ENCODE peak calls at places on chromosomes 11 and 22, in ten cellular contexts. K, X, U, R, M, J, G, N, E and O are unnamed samples.

GRCh38 chr11:40514124-40514523 is 945.3 kb downstream of the LRRC4C start:
- DNase-seq in K (no peak), X (peak), U (no peak), R (no peak), M (no peak), J (peak), G (no peak), N (no peak), E (no peak), O (no peak)

GRCh38 chr11:17590463-17590862 is 43.4 kb downstream of the OTOG start:
- DNase-seq in K (no peak), X (no peak), U (no peak), R (no peak), M (no peak), J (no peak), G (no peak), N (no peak), E (no peak), O (no peak)

GRCh38 chr22:22748297-22748743 is 103.9 kb downstream of the GGTLC2 start:
- DNase-seq in K (no peak), X (peak), U (peak), R (no peak), M (peak), J (peak), G (no peak), N (peak), E (no peak), O (no peak)

GRCh38 chr22:45064313-45065268 is 54.8 kb upstream of the PHF21B start:
- DNase-seq in K (no peak), X (peak), U (no peak), R (no peak), M (no peak), J (peak), G (no peak), N (no peak), E (no peak), O (no peak)

GRCh38 chr11:1852885-1853284 is at the start of gene LSP1:
- DNase-seq in K (no peak), X (no peak), U (no peak), R (no peak), M (no peak), J (no peak), G (no peak), N (no peak), E (no peak), O (no peak)

GRCh38 chr22:38239101-38239761 is 33.6 kb downstream of the TMEM184B start:
- DNase-seq in K (no peak), X (peak), U (no peak), R (no peak), M (no peak), J (peak), G (peak), N (no peak), E (peak), O (no peak)

GRCh38 chr11:28491431-28491830 is 383.2 kb downstream of the METTL15 start:
- DNase-seq in K (no peak), X (peak), U (no peak), R (no peak), M (no peak), J (peak), G (no peak), N (no peak), E (no peak), O (no peak)

GRCh38 chr22:49170053-49170452 is 657.6 kb downstream of the BRD1 start:
- DNase-seq in K (no peak), X (no peak), U (peak), R (no peak), M (no peak), J (no peak), G (no peak), N (no peak), E (no peak), O (no peak)

GRCh38 chr11:126963603-126964353 is 36.8 kb downstream of the KIRREL3 start:
- DNase-seq in K (no peak), X (peak), U (no peak), R (no peak), M (no peak), J (no peak), G (no peak), N (no peak), E (no peak), O (no peak)

GRCh38 chr22:39995346-39996252 is 845 bp downstream of the FAM83F start:
- DNase-seq in K (no peak), X (no peak), U (no peak), R (no peak), M (no peak), J (no peak), G (no peak), N (no peak), E (no peak), O (no peak)

GRCh38 chr11:1060885-1061616 is 13.6 kb upstream of the MUC2 start:
- DNase-seq in K (no peak), X (peak), U (no peak), R (no peak), M (no peak), J (peak), G (no peak), N (no peak), E (no peak), O (no peak)

GRCh38 chr11:69510471-69511357 is 29.3 kb downstream of the LINC01488 start:
- DNase-seq in K (no peak), X (no peak), U (no peak), R (no peak), M (no peak), J (peak), G (no peak), N (no peak), E (no peak), O (no peak)

GRCh38 chr11:125941241-125941605 is 4.6 kb upstream of the VSIG10L2 start:
- DNase-seq in K (no peak), X (no peak), U (no peak), R (no peak), M (no peak), J (no peak), G (no peak), N (no peak), E (no peak), O (no peak)

GRCh38 chr11:132973686-132974085 is 558.6 kb downstream of the OPCML start:
- DNase-seq in K (peak), X (no peak), U (no peak), R (no peak), M (no peak), J (no peak), G (no peak), N (no peak), E (no peak), O (no peak)

GRCh38 chr22:27609411-27610029 is 192.0 kb downstream of the MN1 start:
- DNase-seq in K (no peak), X (no peak), U (peak), R (no peak), M (no peak), J (no peak), G (no peak), N (no peak), E (no peak), O (no peak)

GRCh38 chr22:37228106-37229011 is 15.7 kb downstream of the RAC2 start:
- DNase-seq in K (no peak), X (no peak), U (no peak), R (no peak), M (no peak), J (no peak), G (no peak), N (no peak), E (no peak), O (no peak)

GRCh38 chr11:44568358-44568705 is 2.9 kb downstream of the CD82 start:
- DNase-seq in K (no peak), X (no peak), U (no peak), R (no peak), M (no peak), J (no peak), G (no peak), N (peak), E (no peak), O (no peak)

GRCh38 chr11:44567876-44568256 is 2.4 kb downstream of the CD82 start:
- DNase-seq in K (no peak), X (no peak), U (no peak), R (no peak), M (no peak), J (no peak), G (no peak), N (no peak), E (no peak), O (no peak)

GRCh38 chr11:44566559-44566949 is 1.1 kb downstream of the CD82 start:
- DNase-seq in K (no peak), X (no peak), U (no peak), R (no peak), M (no peak), J (no peak), G (no peak), N (no peak), E (no peak), O (no peak)

GRCh38 chr11:44565746-44566558 is 489 bp downstream of the CD82 start:
- DNase-seq in K (no peak), X (no peak), U (no peak), R (no peak), M (no peak), J (peak), G (no peak), N (no peak), E (no peak), O (no peak)

GRCh38 chr11:44566952-44567875 is 1.8 kb downstream of the CD82 start:
- DNase-seq in K (no peak), X (no peak), U (no peak), R (no peak), M (no peak), J (no peak), G (no peak), N (peak), E (no peak), O (no peak)
- TF ChIP-seq CTCF in K (no peak), X (no peak), U (peak), R (peak), M (no peak), J (no peak), G (peak), N (no peak), E (no peak), O (no peak)

DNA sequence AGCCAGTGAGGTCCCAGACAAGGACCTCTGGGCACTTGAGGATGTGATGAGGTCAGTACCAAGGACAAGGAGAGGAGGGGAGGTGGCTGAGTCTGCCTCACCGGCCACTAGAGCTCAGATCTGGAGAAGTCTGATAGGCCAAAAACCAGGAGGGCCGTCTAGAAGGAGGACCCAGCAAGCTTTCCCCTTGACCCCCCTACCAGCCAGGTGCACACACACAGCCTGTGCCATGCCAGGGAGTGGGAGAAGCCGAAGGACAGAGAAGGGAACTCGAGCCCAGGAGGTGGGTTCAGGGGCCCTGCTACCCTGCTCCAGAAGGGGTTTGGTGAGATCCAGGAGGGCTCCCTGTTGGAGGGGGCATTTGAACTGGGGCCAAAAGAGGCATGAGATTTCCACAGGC is 64.9 kb downstream of the MPPED1 start:
- DNase-seq in K (no peak), X (no peak), U (no peak), R (no peak), M (no peak), J (no peak), G (no peak), N (no peak), E (no peak), O (no peak)
- TF ChIP-seq CTCF in K (no peak), X (no peak), U (no peak), R (no peak), M (no peak), J (no peak), G (no peak), N (no peak), E (no peak), O (no peak)

DNA sequence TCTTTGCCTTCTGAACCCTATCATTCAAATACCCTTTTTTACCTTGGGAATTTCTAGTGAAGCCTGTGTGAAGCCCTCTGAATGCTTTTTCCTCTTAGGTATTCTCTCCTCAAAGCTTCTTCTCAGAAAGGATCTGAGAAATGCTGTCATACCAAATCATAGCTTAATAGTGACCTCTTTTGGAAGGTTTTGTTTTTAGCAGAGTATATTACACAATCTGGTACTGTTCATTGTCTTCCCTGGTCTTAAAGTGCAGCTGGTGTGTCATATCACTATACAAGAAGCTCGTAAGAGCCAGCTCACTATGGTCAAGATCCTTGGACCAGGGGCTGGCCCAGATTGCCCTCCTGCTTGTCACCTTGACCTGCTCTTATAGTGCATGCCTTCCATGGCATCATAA is 204.4 kb upstream of the ANO5 start:
- DNase-seq in K (no peak), X (no peak), U (no peak), R (no peak), M (no peak), J (peak), G (no peak), N (no peak), E (no peak), O (no peak)
- TF ChIP-seq CTCF in K (peak), X (no peak), U (no peak), R (no peak), M (no peak), J (no peak), G (no peak), N (no peak), E (no peak), O (peak)

GRCh38 chr22:35308480-35308945 is 8.8 kb downstream of the TOM1 start:
- DNase-seq in K (no peak), X (no peak), U (no peak), R (peak), M (peak), J (no peak), G (no peak), N (no peak), E (no peak), O (no peak)

GRCh38 chr22:35311551-35311999 is 11.9 kb downstream of the TOM1 start:
- DNase-seq in K (no peak), X (no peak), U (no peak), R (no peak), M (no peak), J (no peak), G (no peak), N (no peak), E (no peak), O (no peak)

GRCh38 chr22:35313311-35314121 is 13.8 kb downstream of the TOM1 start:
- DNase-seq in K (no peak), X (peak), U (no peak), R (no peak), M (no peak), J (peak), G (peak), N (no peak), E (peak), O (no peak)

GRCh38 chr22:35312198-35313059 is 12.7 kb downstream of the TOM1 start:
- DNase-seq in K (no peak), X (peak), U (no peak), R (no peak), M (no peak), J (peak), G (peak), N (no peak), E (no peak), O (no peak)

GRCh38 chr22:35310556-35311550 is 11.2 kb downstream of the TOM1 start:
- DNase-seq in K (no peak), X (no peak), U (peak), R (no peak), M (no peak), J (no peak), G (no peak), N (no peak), E (no peak), O (no peak)
- TF ChIP-seq CTCF in K (no peak), X (no peak), U (no peak), R (peak), M (no peak), J (no peak), G (no peak), N (no peak), E (no peak), O (no peak)

DNA sequence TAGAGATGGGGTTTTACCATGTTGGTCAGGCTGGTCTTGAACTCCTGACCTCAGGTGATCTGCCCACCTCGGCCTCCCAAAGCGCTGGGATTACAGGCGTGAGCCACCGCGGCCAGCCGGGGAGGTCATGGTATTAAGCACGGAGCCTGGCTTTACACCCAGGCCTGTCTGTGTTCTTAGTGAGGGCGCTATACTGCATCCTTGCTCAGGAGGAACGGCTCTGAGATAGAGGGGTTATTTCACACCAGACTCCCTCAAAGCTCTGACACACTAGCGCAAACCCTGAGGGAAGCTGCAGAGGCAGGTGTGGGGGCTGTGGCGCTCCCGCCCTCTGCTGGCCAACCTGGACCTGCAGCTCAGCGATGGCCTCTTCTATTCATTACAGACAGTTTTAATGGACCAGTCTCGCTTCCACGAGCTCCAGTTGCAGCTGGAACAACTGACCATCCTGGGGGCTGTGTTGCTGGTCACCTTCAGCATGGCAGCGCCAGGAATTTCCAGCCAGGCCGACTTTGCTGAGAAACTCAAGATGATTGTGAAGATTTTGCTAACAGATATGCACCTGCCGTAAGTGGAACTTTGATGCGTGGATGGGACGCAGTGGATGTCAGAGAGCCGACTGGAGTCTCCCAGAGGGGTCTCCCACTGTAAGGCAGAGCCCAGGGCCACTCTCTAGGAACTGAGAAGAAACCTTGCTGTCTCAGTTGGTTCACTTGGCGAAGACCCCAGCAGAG is 26.2 kb downstream of the TCP11L1 start:
- DNase-seq in K (no peak), X (peak), U (peak), R (peak), M (peak), J (peak), G (peak), N (peak), E (no peak), O (peak)
- TF ChIP-seq CTCF in K (peak), X (peak), U (peak), R (peak), M (peak), J (peak), G (peak), N (peak), E (peak), O (peak)